ENCODE peak calls at places on chromosomes 12 and 14, in four cellular contexts. One of them, this sample, is unnamed.

GRCh38 chr12:32502693-32503510 is 103.5 kb downstream of the FGD4 start:
- DNase-seq in breast epithelium: peak; percentile 34
- DNase-seq in sigmoid colon: no peak
- DNase-seq in prostate gland: no peak
- DNase-seq in this sample: peak; percentile 28

GRCh38 chr12:126936181-126936851 is 1330.7 kb upstream of the TMEM132C start:
- DNase-seq in breast epithelium: peak; percentile 65
- DNase-seq in sigmoid colon: peak; percentile 87
- DNase-seq in prostate gland: peak; percentile 10
- DNase-seq in this sample: peak; percentile 62

GRCh38 chr14:45135181-45135580 is 549 bp upstream of the FANCM start:
- DNase-seq in breast epithelium: no peak
- DNase-seq in sigmoid colon: no peak
- DNase-seq in prostate gland: no peak
- DNase-seq in this sample: no peak

GRCh38 chr12:107328442-107329133 is 235.2 kb upstream of the CRY1 start:
- DNase-seq in breast epithelium: no peak
- DNase-seq in sigmoid colon: no peak
- DNase-seq in prostate gland: no peak
- DNase-seq in this sample: no peak

GRCh38 chr12:63841611-63842010 is 2.9 kb upstream of the SRGAP1 start:
- DNase-seq in breast epithelium: no peak
- DNase-seq in sigmoid colon: no peak
- DNase-seq in prostate gland: no peak
- DNase-seq in this sample: no peak

GRCh38 chr14:103697196-103697595 is 18.1 kb downstream of the XRCC3 start:
- DNase-seq in breast epithelium: no peak
- DNase-seq in sigmoid colon: no peak
- DNase-seq in prostate gland: no peak
- DNase-seq in this sample: no peak

GRCh38 chr14:103418508-103418818 is 33.2 kb downstream of the MARK3 start:
- DNase-seq in breast epithelium: no peak
- DNase-seq in sigmoid colon: no peak
- DNase-seq in prostate gland: no peak
- DNase-seq in this sample: no peak

GRCh38 chr12:111584959-111585358 is 14.2 kb downstream of the ATXN2 start:
- DNase-seq in breast epithelium: no peak
- DNase-seq in sigmoid colon: no peak
- DNase-seq in prostate gland: no peak
- DNase-seq in this sample: no peak

GRCh38 chr12:32489070-32489469 is 89.7 kb downstream of the FGD4 start:
- DNase-seq in breast epithelium: no peak
- DNase-seq in sigmoid colon: no peak
- DNase-seq in prostate gland: no peak
- DNase-seq in this sample: no peak

GRCh38 chr12:34606749-34607519 is 584.6 kb downstream of the ALG10 start:
- DNase-seq in breast epithelium: no peak
- DNase-seq in sigmoid colon: no peak
- DNase-seq in prostate gland: no peak
- DNase-seq in this sample: no peak

GRCh38 chr14:87868920-87869319 is 124.1 kb downstream of the GALC start:
- DNase-seq in breast epithelium: no peak
- DNase-seq in sigmoid colon: no peak
- DNase-seq in prostate gland: no peak
- DNase-seq in this sample: no peak

GRCh38 chr12:70643927-70644326 is 6.7 kb upstream of the PTPRB start:
- DNase-seq in breast epithelium: no peak
- DNase-seq in sigmoid colon: no peak
- DNase-seq in prostate gland: no peak
- DNase-seq in this sample: no peak

GRCh38 chr12:34404377-34405285 is 382.3 kb downstream of the ALG10 start:
- DNase-seq in breast epithelium: peak; percentile 8
- DNase-seq in sigmoid colon: peak; percentile 38
- DNase-seq in prostate gland: peak; percentile 1
- DNase-seq in this sample: peak; percentile 1

GRCh38 chr12:47034661-47035060 is 44.8 kb upstream of the PCED1B start:
- DNase-seq in breast epithelium: no peak
- DNase-seq in sigmoid colon: no peak
- DNase-seq in prostate gland: no peak
- DNase-seq in this sample: no peak

GRCh38 chr14:96213871-96214465 is 9.3 kb downstream of the BDKRB2 start:
- DNase-seq in breast epithelium: no peak
- DNase-seq in sigmoid colon: no peak
- DNase-seq in prostate gland: no peak
- DNase-seq in this sample: no peak

GRCh38 chr14:99749763-99750715 is 43.2 kb upstream of the EML1 start:
- DNase-seq in breast epithelium: no peak
- DNase-seq in sigmoid colon: no peak
- DNase-seq in prostate gland: no peak
- DNase-seq in this sample: peak; percentile 55

GRCh38 chr12:3293446-3294161 is 197.4 kb upstream of the PRMT8 start:
- DNase-seq in breast epithelium: no peak
- DNase-seq in sigmoid colon: no peak
- DNase-seq in prostate gland: no peak
- DNase-seq in this sample: no peak
- TF ChIP-seq CTCF in breast epithelium: no peak
- TF ChIP-seq CTCF in sigmoid colon: no peak
- TF ChIP-seq CTCF in prostate gland: no peak
- TF ChIP-seq CTCF in this sample: no peak

GRCh38 chr14:49980027-49980426 is 87.1 kb downstream of the ARF6 start:
- DNase-seq in breast epithelium: no peak
- DNase-seq in sigmoid colon: no peak
- DNase-seq in prostate gland: no peak
- DNase-seq in this sample: no peak
- H3K27ac ChIP-seq in breast epithelium: no peak overlapping the region
- H3K27ac ChIP-seq in sigmoid colon: no peak overlapping the region
- H3K27ac ChIP-seq in prostate gland: no peak overlapping the region
- H3K27ac ChIP-seq in this sample: no peak overlapping the region

DNA sequence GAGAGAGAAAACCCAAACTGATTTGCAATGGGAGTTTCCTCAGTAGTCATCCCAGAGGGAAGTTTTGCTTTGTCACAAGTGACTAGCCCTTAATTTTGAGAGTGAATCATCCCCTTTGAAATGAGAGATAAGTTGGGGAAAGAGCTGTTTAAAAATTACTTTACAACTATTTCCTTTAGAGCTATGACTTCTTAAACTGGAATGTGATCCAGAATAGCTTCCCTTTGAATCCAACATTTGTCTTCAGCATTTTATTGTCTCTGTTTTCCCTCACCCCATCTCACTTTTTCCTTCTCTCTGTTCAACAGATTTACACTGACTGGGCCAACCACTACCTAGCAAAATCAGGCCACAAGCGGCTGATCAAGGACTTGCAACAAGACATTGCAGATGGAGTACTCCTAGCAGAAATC is 109.3 kb downstream of the NAV3 start:
- DNase-seq in breast epithelium: no peak
- DNase-seq in sigmoid colon: no peak
- DNase-seq in prostate gland: no peak
- DNase-seq in this sample: no peak
- TF ChIP-seq POLR2A in breast epithelium: no peak
- TF ChIP-seq POLR2A in sigmoid colon: no peak
- TF ChIP-seq POLR2A in prostate gland: no peak
- TF ChIP-seq POLR2A in this sample: no peak

GRCh38 chr12:2678416-2678815 is 116.4 kb upstream of the FKBP4 start:
- DNase-seq in breast epithelium: no peak
- DNase-seq in sigmoid colon: no peak
- DNase-seq in prostate gland: no peak
- DNase-seq in this sample: no peak

GRCh38 chr12:2672863-2673262 is 121.9 kb upstream of the FKBP4 start:
- DNase-seq in breast epithelium: no peak
- DNase-seq in sigmoid colon: no peak
- DNase-seq in prostate gland: no peak
- DNase-seq in this sample: no peak

GRCh38 chr12:2677142-2677880 is 117.5 kb upstream of the FKBP4 start:
- DNase-seq in breast epithelium: no peak
- DNase-seq in sigmoid colon: no peak
- DNase-seq in prostate gland: no peak
- DNase-seq in this sample: no peak

GRCh38 chr12:2675776-2676175 is 119.0 kb upstream of the FKBP4 start:
- DNase-seq in breast epithelium: no peak
- DNase-seq in sigmoid colon: peak; percentile 10
- DNase-seq in prostate gland: no peak
- DNase-seq in this sample: no peak

DNA sequence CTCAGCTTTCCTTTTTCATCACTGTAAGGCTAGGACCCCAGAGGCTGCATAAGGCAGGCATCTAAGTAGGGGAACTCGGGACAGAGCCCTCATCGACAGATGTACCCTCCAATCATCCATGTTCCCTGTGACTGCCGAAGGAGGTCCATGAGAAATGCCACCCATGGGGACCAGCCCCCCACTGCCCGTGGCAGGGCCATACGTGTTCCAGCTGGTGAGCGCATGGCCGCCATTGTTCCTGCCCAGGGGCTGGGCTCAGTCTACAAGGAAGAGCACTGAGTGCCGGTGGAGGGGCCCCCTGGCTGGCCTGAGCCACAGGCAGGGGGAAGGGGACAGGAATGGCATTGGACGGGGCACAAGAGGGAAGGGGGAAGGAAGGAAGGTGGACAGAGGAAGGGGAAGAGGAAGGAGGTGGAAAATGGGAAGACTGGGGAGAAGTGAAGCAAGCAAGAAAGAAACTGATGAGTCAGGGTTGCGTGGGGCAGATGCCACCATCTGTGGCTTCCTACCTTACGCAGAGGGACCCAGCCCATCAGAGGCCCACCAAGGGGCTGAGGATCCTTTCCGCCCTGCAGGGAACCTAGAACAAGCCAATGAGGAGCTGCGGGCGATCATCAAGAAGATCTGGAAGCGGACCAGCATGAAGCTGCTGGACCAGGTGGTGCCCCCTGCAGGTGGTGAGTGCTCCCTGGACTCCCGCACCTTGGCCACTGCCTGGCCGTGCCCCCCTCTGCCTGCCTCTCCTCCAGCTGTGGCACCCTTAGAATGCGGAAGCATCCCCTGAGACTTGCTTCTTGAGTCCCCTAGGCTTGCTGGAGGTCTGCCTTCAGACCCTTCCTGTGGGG is 120.6 kb upstream of the FKBP4 start:
- DNase-seq in breast epithelium: no peak
- DNase-seq in sigmoid colon: peak; percentile 52
- DNase-seq in prostate gland: no peak
- DNase-seq in this sample: no peak
- TF ChIP-seq CTCF in breast epithelium: no peak
- TF ChIP-seq CTCF in sigmoid colon: no peak
- TF ChIP-seq CTCF in prostate gland: no peak
- TF ChIP-seq CTCF in this sample: no peak

GRCh38 chr14:60093088-60093487 is 1.4 kb downstream of the PCNX4 start:
- DNase-seq in breast epithelium: no peak
- DNase-seq in sigmoid colon: no peak
- DNase-seq in prostate gland: no peak
- DNase-seq in this sample: no peak

GRCh38 chr14:60092516-60092915 is 793 bp downstream of the PCNX4 start:
- DNase-seq in breast epithelium: no peak
- DNase-seq in sigmoid colon: no peak
- DNase-seq in prostate gland: peak; percentile 8
- DNase-seq in this sample: peak; percentile 15

GRCh38 chr14:60095781-60096450 is 4.2 kb downstream of the PCNX4 start:
- DNase-seq in breast epithelium: no peak
- DNase-seq in sigmoid colon: no peak
- DNase-seq in prostate gland: no peak
- DNase-seq in this sample: no peak

GRCh38 chr14:60093606-60094005 is 1.9 kb downstream of the PCNX4 start:
- DNase-seq in breast epithelium: no peak
- DNase-seq in sigmoid colon: no peak
- DNase-seq in prostate gland: no peak
- DNase-seq in this sample: no peak

DNA sequence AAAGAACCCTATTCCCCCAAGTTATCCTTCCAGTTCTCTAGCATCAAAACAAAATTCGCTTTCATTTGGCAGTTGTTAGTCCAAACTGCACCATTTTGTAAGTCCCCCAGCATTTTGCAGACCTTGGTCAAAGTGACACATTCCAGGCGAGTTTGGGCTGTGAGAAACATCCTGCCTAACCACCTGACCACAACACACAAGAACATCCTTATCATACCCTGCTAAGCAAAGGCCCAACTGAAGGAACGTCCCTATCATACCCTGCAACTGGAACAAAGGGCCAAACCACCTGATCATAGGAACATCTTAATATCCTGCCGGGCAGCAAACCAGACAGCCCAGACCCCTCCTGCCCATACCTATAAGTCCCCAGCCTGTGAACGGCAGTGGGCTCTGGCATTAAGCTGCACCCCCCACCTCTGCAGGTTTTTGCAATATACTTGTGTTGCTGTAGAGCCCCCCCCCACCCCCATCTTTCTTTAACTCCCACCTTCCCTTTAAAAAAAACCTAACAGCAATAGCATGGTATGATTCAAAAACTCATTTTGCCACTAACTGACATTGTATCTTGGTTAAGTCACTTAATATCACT is 2.7 kb downstream of the PCNX4 start:
- DNase-seq in breast epithelium: no peak
- DNase-seq in sigmoid colon: no peak
- DNase-seq in prostate gland: no peak
- DNase-seq in this sample: no peak
- H3K27ac ChIP-seq in breast epithelium: peak overlapping the region; percentile 22
- H3K27ac ChIP-seq in sigmoid colon: no peak overlapping the region
- H3K27ac ChIP-seq in prostate gland: no peak overlapping the region
- H3K27ac ChIP-seq in this sample: no peak overlapping the region

DNA sequence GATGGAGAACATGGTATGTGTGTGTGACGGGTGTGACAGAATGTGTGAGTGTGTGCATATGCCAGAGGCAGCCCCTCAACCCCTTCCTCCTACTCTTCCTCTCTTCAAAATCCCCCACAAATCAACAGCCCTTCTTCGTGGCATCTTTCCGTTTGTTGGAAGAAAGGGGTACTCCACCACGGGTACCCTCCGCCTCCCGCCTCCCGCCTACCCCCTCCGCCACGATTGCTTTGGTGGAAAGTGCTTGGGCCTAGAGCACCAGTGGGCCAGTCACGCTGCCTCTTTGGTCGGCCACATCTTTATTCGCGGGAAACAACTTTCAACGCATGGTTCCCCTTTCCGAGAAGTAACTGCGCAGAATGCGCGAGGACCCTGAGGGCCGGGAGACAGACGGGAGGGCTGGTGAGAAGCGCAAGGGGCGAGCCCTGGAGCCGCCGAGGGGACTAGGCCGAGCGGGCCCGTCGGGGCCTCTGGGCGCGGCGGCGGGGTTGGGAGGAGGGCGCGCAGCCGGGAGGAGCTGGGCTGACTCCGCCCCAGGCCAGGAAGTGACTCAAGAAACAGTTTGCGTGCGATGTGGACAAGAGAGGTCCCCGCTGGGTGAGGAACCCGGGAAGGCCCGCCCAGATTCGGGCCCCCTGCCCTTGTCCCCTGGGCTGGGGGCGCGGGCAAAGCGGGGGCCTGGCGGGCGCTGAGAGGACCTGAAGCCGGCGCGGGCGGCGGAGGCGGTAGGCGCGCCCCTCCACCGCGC is at the start of the genes CBLN3 and KHNYN:
- DNase-seq in breast epithelium: peak; percentile 89
- DNase-seq in sigmoid colon: peak; percentile 97
- DNase-seq in prostate gland: peak; percentile 92
- DNase-seq in this sample: peak; percentile 95
- TF ChIP-seq POLR2A in breast epithelium: peak; percentile 98
- TF ChIP-seq POLR2A in sigmoid colon: peak; percentile 99
- TF ChIP-seq POLR2A in prostate gland: peak; percentile 95
- TF ChIP-seq POLR2A in this sample: peak; percentile 98

This sample was measured in body of pancreas.